ENCODE peak calls at places on chromosomes 11 and 22, in four cellular contexts. O is stimulated activated CD4-positive, alpha-beta T cell treated with anti-CD3 and anti-CD28 coated beads, Interleukin-12 subunit alpha, Interleukin-12 subunit beta, amount 100 ng/mL, for 48 hours; K is GM23338; I is heart right ventricle. B is an unnamed sample.

GRCh38 chr22:37189011-37189466 is 992 bp upstream of the C1QTNF6 start:
- DNase-seq in K (peak), O (no peak), I (no peak), B (no peak)

GRCh38 chr11:130775306-130776043 is 140.8 kb downstream of the SNX19 start:
- DNase-seq in K (no peak), O (no peak), I (no peak), B (no peak)

GRCh38 chr11:19498986-19499669 is 213.5 kb upstream of the NAV2 start:
- DNase-seq in K (no peak), I (no peak), O (no peak), B (peak)

GRCh38 chr11:132077416-132077815 is 707.0 kb downstream of the NTM start:
- DNase-seq in O (no peak), K (no peak), I (no peak), B (no peak)

GRCh38 chr22:46087816-46088277 is 62.5 kb upstream of the PPARA start:
- DNase-seq in I (peak), K (no peak), O (no peak), B (peak)

GRCh38 chr11:109033627-109034340 is 368.9 kb downstream of the DDX10 start:
- DNase-seq in I (no peak), K (no peak), O (no peak), B (no peak)

GRCh38 chr11:35602160-35602793 is 16.0 kb upstream of the FJX1 start:
- DNase-seq in I (no peak), O (no peak), K (no peak), B (no peak)

GRCh38 chr11:65591939-65592814 is 3.4 kb downstream of the KCNK7 start:
- DNase-seq in K (peak), I (no peak), O (no peak), B (no peak)

GRCh38 chr11:66089067-66089466 is 19.0 kb downstream of the PACS1 start:
- DNase-seq in O (no peak), I (no peak), K (no peak), B (no peak)

GRCh38 chr11:6650980-6651379 is 4.6 kb downstream of the DCHS1 start:
- DNase-seq in I (no peak), K (no peak), O (no peak), B (no peak)

GRCh38 chr11:33266418-33267215 is 9.4 kb downstream of the HIPK3 start:
- DNase-seq in I (peak), O (no peak), K (peak), B (no peak)

GRCh38 chr11:76086713-76087635 is 119.3 kb downstream of the WNT11 start:
- DNase-seq in K (no peak), I (no peak), O (no peak), B (no peak)

GRCh38 chr22:31583861-31584485 is 78.0 kb downstream of the PISD start:
- DNase-seq in O (no peak), I (no peak), K (no peak), B (no peak)

GRCh38 chr11:116052603-116053537 is 548.7 kb upstream of the CADM1 start:
- DNase-seq in K (peak), I (no peak), O (no peak), B (peak)

GRCh38 chr22:42758929-42759629 is 38.4 kb upstream of the A4GALT start:
- DNase-seq in K (peak), O (no peak), I (no peak), B (no peak)

GRCh38 chr11:8870461-8871282 is 40.3 kb upstream of the AKIP1 start:
- DNase-seq in K (peak), O (no peak), I (peak), B (peak)

GRCh38 chr11:101323997-101324396 is 194.4 kb upstream of the PGR start:
- DNase-seq in K (peak), I (no peak), O (no peak), B (no peak)

GRCh38 chr11:122007611-122008071 is 108.4 kb downstream of the BLID start:
- DNase-seq in O (no peak), K (no peak), I (peak), B (no peak)

GRCh38 chr22:24330636-24331035 is 60.0 kb downstream of the SPECC1L start:
- DNase-seq in I (no peak), K (no peak), O (no peak), B (peak)

GRCh38 chr11:36953986-36954385 is 355.9 kb upstream of the RAG2 start:
- DNase-seq in K (no peak), O (no peak), I (no peak), B (peak)

GRCh38 chr11:92384316-92384715 is 159.7 kb downstream of the FAT3 start:
- DNase-seq in I (no peak), K (no peak), O (no peak), B (no peak)

GRCh38 chr11:30586251-30587144 is at the start of gene MPPED2:
- DNase-seq in I (peak), K (peak), O (no peak), B (peak)

GRCh38 chr11:108748971-108749370 is 84.1 kb downstream of the DDX10 start:
- DNase-seq in I (no peak), K (no peak), O (no peak), B (no peak)

GRCh38 chr22:39937881-39938280 is 22.3 kb upstream of the TMA7B start:
- DNase-seq in I (no peak), O (no peak), K (no peak), B (no peak)

GRCh38 chr11:8234910-8235309 is 28.8 kb downstream of the LMO1 start:
- DNase-seq in O (no peak), K (no peak), I (no peak), B (no peak)

GRCh38 chr11:36292311-36292722 is 3.1 kb upstream of the COMMD9 start:
- DNase-seq in O (peak), K (peak), I (no peak), B (peak)

GRCh38 chr22:39318507-39319283 is 728 bp downstream of the RPL3 start:
- DNase-seq in O (peak), K (no peak), I (no peak), B (peak)

GRCh38 chr11:94417386-94417987 is 16.3 kb upstream of the GPR83 start:
- DNase-seq in O (no peak), K (peak), I (no peak), B (peak)

GRCh38 chr11:11909727-11910126 is 68.0 kb downstream of the USP47 start:
- DNase-seq in I (no peak), K (no peak), O (no peak), B (no peak)

GRCh38 chr11:57426439-57426753 is 525 bp downstream of the SLC43A3 start:
- DNase-seq in I (no peak), K (peak), O (no peak), B (peak)

GRCh38 chr11:2923446-2924375 is 5.5 kb downstream of the PHLDA2 start:
- DNase-seq in O (no peak), K (no peak), I (no peak), B (no peak)

GRCh38 chr11:113628912-113629311 is 77.2 kb downstream of the TMPRSS5 start:
- DNase-seq in O (no peak), I (no peak), K (peak), B (no peak)

GRCh38 chr11:105609832-105610781 is at the start of gene GRIA4:
- DNase-seq in K (peak), O (no peak), I (no peak), B (peak)

GRCh38 chr11:121649798-121650197 is 197.0 kb upstream of the SORL1-AS1 start:
- DNase-seq in I (no peak), O (no peak), K (no peak), B (no peak)

GRCh38 chr11:86103808-86104207 is 34.9 kb upstream of the PICALM start:
- DNase-seq in I (no peak), K (no peak), O (no peak), B (no peak)

GRCh38 chr11:209275-210121 is 2.0 kb downstream of the RIC8A start:
- DNase-seq in O (no peak), I (peak), K (no peak), B (no peak)

GRCh38 chr11:69480547-69481392 is 693 bp upstream of the LINC01488 start:
- DNase-seq in I (peak), O (no peak), K (no peak), B (no peak)